ENCODE peak calls at places on chromosomes 12 and 14, in four cellular contexts. One of them, this sample, is unnamed.

GRCh38 chr14:102958461-102958860 is 36.0 kb downstream of the AMN start:
- DNase-seq in hippocampal formation: no peak
- DNase-seq in SHP77: no peak
- DNase-seq in activated CD4-positive, CD25-positive, alpha-beta regulatory T cell treated with anti-CD3 and anti-CD28 coated beads, Interleukin-2, amount 50 U/mL, for 72 hours: no peak
- DNase-seq in this sample: no peak

GRCh38 chr12:132559652-132560420 is 50.5 kb downstream of the LRCOL1 start:
- DNase-seq in activated CD4-positive, CD25-positive, alpha-beta regulatory T cell treated with anti-CD3 and anti-CD28 coated beads, Interleukin-2, amount 50 U/mL, for 72 hours: no peak
- DNase-seq in hippocampal formation: no peak
- DNase-seq in SHP77: peak; percentile 71
- DNase-seq in this sample: no peak

GRCh38 chr12:11727133-11727664 is 77.7 kb downstream of the ETV6 start:
- DNase-seq in hippocampal formation: peak; percentile 30
- DNase-seq in activated CD4-positive, CD25-positive, alpha-beta regulatory T cell treated with anti-CD3 and anti-CD28 coated beads, Interleukin-2, amount 50 U/mL, for 72 hours: peak; percentile 38
- DNase-seq in SHP77: no peak
- DNase-seq in this sample: no peak

GRCh38 chr12:117309276-117309885 is 52.0 kb downstream of the NOS1 start:
- DNase-seq in activated CD4-positive, CD25-positive, alpha-beta regulatory T cell treated with anti-CD3 and anti-CD28 coated beads, Interleukin-2, amount 50 U/mL, for 72 hours: no peak
- DNase-seq in SHP77: no peak
- DNase-seq in hippocampal formation: no peak
- DNase-seq in this sample: no peak

GRCh38 chr14:54627718-54628345 is 60.9 kb downstream of the SAMD4A start:
- DNase-seq in SHP77: no peak
- DNase-seq in activated CD4-positive, CD25-positive, alpha-beta regulatory T cell treated with anti-CD3 and anti-CD28 coated beads, Interleukin-2, amount 50 U/mL, for 72 hours: peak; percentile 34
- DNase-seq in hippocampal formation: peak; percentile 65
- DNase-seq in this sample: no peak

GRCh38 chr12:46831335-46832083 is 5.7 kb upstream of the SLC38A4 start:
- DNase-seq in SHP77: no peak
- DNase-seq in activated CD4-positive, CD25-positive, alpha-beta regulatory T cell treated with anti-CD3 and anti-CD28 coated beads, Interleukin-2, amount 50 U/mL, for 72 hours: no peak
- DNase-seq in hippocampal formation: no peak
- DNase-seq in this sample: no peak

GRCh38 chr12:116324684-116325664 is 47.5 kb upstream of the MED13L start:
- DNase-seq in SHP77: no peak
- DNase-seq in activated CD4-positive, CD25-positive, alpha-beta regulatory T cell treated with anti-CD3 and anti-CD28 coated beads, Interleukin-2, amount 50 U/mL, for 72 hours: no peak
- DNase-seq in hippocampal formation: peak; percentile 9
- DNase-seq in this sample: no peak

GRCh38 chr14:65620195-65620594 is 207.7 kb downstream of the FUT8 start:
- DNase-seq in activated CD4-positive, CD25-positive, alpha-beta regulatory T cell treated with anti-CD3 and anti-CD28 coated beads, Interleukin-2, amount 50 U/mL, for 72 hours: no peak
- DNase-seq in SHP77: no peak
- DNase-seq in hippocampal formation: no peak
- DNase-seq in this sample: no peak

This sample was measured in NCI-H2029 treated with DMSO at 0.1 percent for 48 hours.